ENCODE peak calls at places on chromosomes 5 and 9, in four cellular contexts. One of them, this sample, is unnamed.

GRCh38 chr5:28451478-28451877 is 1413.1 kb upstream of the CDH9 start:
- DNase-seq in stomach: no peak
- DNase-seq in HCT116: no peak
- DNase-seq in ascending aorta: no peak
- DNase-seq in this sample: no peak

GRCh38 chr5:150469718-150470470 is 20.4 kb upstream of the RPS14 start:
- DNase-seq in ascending aorta: no peak
- DNase-seq in stomach: no peak
- DNase-seq in HCT116: no peak
- DNase-seq in this sample: no peak

GRCh38 chr9:99244300-99245260 is 22.5 kb downstream of the SEC61B start:
- DNase-seq in stomach: no peak
- DNase-seq in HCT116: no peak
- DNase-seq in ascending aorta: no peak
- DNase-seq in this sample: no peak

GRCh38 chr5:106094128-106094726 is 1576.5 kb downstream of the EFNA5 start:
- DNase-seq in HCT116: no peak
- DNase-seq in stomach: no peak
- DNase-seq in ascending aorta: no peak
- DNase-seq in this sample: no peak

GRCh38 chr5:134125195-134126015 is 10.9 kb downstream of the TCF7 start:
- DNase-seq in HCT116: peak; percentile 60
- DNase-seq in ascending aorta: peak; percentile 82
- DNase-seq in stomach: peak; percentile 76
- DNase-seq in this sample: no peak

GRCh38 chr9:123406691-123407536 is 50.9 kb downstream of the CRB2 start:
- DNase-seq in stomach: no peak
- DNase-seq in ascending aorta: no peak
- DNase-seq in HCT116: no peak
- DNase-seq in this sample: no peak

GRCh38 chr9:81787747-81788632 is 98.6 kb upstream of the TLE1 start:
- DNase-seq in stomach: no peak
- DNase-seq in ascending aorta: peak; percentile 80
- DNase-seq in HCT116: no peak
- DNase-seq in this sample: no peak

GRCh38 chr9:122580360-122580759 is 2.8 kb downstream of the OR1L8 start:
- DNase-seq in HCT116: peak; percentile 4
- DNase-seq in ascending aorta: no peak
- DNase-seq in stomach: no peak
- DNase-seq in this sample: no peak

GRCh38 chr5:107633171-107633901 is 37.4 kb downstream of the EFNA5 start:
- DNase-seq in HCT116: no peak
- DNase-seq in ascending aorta: no peak
- DNase-seq in stomach: no peak
- DNase-seq in this sample: no peak

GRCh38 chr9:134660407-134660806 is 18.8 kb downstream of the COL5A1 start:
- DNase-seq in HCT116: peak; percentile 22
- DNase-seq in ascending aorta: no peak
- DNase-seq in stomach: no peak
- DNase-seq in this sample: no peak

GRCh38 chr9:68447611-68448010 is 91.2 kb downstream of the PGM5 start:
- DNase-seq in HCT116: no peak
- DNase-seq in ascending aorta: no peak
- DNase-seq in stomach: no peak
- DNase-seq in this sample: no peak

DNA sequence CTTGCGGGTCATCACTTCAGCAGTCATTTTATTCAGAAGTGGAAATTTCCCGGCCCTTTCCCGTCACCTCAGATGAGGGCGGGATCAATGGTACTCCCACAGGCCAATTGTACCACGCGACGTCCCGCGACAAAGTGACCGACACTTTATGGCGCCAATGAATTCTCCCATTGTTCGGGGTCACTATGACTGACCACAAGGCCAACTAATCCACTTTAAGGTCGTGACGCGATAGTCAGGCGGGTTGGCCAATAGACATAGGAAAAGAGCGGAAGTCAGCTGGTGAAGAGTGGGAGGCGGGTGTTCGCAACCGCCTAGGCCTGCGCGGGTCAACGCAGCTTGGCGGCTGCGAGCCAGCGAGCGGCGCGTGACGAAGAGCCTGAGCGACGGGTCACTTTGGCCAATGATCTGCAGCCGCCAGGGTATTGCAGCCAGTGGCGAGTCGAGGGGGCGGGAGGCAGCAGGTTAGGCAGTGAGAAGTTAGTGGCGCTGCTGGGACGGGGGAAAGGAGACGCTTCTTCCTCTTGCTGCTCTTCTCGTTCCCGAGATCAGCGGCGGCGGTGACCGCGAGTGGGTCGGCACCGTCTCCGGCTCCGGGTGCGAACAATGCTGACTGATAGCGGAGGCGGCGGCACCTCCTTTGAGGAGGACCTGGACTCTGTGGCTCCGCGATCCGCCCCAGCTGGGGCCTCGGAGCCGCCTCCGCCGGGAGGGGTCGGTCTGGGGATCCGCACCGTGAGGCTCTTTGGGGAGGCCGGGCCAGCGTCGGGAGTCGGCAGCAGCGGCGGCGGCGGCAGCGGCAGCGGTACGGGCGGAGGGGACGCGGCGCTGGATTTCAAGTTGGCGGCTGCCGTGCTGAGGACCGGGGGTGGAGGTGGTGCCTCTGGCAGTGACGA is at the start of gene ANKHD1:
- DNase-seq in HCT116: peak; percentile 100
- DNase-seq in stomach: peak; percentile 98
- DNase-seq in ascending aorta: peak; percentile 100
- DNase-seq in this sample: peak; percentile 99
- TF ChIP-seq CTCF in HCT116: no peak
- TF ChIP-seq CTCF in stomach: no peak
- TF ChIP-seq CTCF in ascending aorta: no peak
- TF ChIP-seq CTCF in this sample: no peak

GRCh38 chr5:141269195-141269594 is 24.0 kb downstream of the PCDHB15 start:
- DNase-seq in ascending aorta: no peak
- DNase-seq in stomach: no peak
- DNase-seq in HCT116: no peak
- DNase-seq in this sample: no peak
- H3K9me3 ChIP-seq in ascending aorta: peaks cover 100% of the 10 kb centered on the region
- H3K9me3 ChIP-seq in stomach: peaks cover 83% of the 10 kb centered on the region
- H3K9me3 ChIP-seq in HCT116: peaks cover 10% of the 10 kb centered on the region
- H3K9me3 ChIP-seq in this sample: peaks cover 95% of the 10 kb centered on the region

GRCh38 chr5:139684881-139685749 is 37.0 kb downstream of the CXXC5 start:
- DNase-seq in stomach: peak; percentile 75
- DNase-seq in ascending aorta: no peak
- DNase-seq in HCT116: no peak
- DNase-seq in this sample: no peak
- H3K27ac ChIP-seq in stomach: peak overlapping the region; percentile 68
- H3K27ac ChIP-seq in ascending aorta: peak overlapping the region; percentile 35
- H3K27ac ChIP-seq in HCT116: peak overlapping the region; percentile 8
- H3K27ac ChIP-seq in this sample: no peak overlapping the region

GRCh38 chr9:109705515-109705914 is 74.5 kb upstream of the PALM2AKAP2 start:
- DNase-seq in HCT116: peak; percentile 32
- DNase-seq in ascending aorta: no peak
- DNase-seq in stomach: no peak
- DNase-seq in this sample: no peak
- TF ChIP-seq CTCF in HCT116: no peak
- TF ChIP-seq CTCF in ascending aorta: no peak
- TF ChIP-seq CTCF in stomach: no peak
- TF ChIP-seq CTCF in this sample: no peak

GRCh38 chr5:179080724-179081123 is 20.6 kb downstream of the ZNF354C start:
- DNase-seq in HCT116: no peak
- DNase-seq in stomach: no peak
- DNase-seq in ascending aorta: no peak
- DNase-seq in this sample: no peak
- H3K9me3 ChIP-seq in HCT116: peaks cover 51% of the 10 kb centered on the region
- H3K9me3 ChIP-seq in stomach: peaks cover 86% of the 10 kb centered on the region
- H3K9me3 ChIP-seq in ascending aorta: peaks cover 100% of the 10 kb centered on the region
- H3K9me3 ChIP-seq in this sample: peaks cover 93% of the 10 kb centered on the region

GRCh38 chr5:135223891-135224625 is 175.0 kb downstream of the MACROH2A1 start:
- DNase-seq in stomach: peak; percentile 0
- DNase-seq in HCT116: no peak
- DNase-seq in ascending aorta: no peak
- DNase-seq in this sample: peak; percentile 18
- H3K27ac ChIP-seq in stomach: no peak overlapping the region
- H3K27ac ChIP-seq in HCT116: no peak overlapping the region
- H3K27ac ChIP-seq in ascending aorta: no peak overlapping the region
- H3K27ac ChIP-seq in this sample: no peak overlapping the region

GRCh38 chr5:59445741-59446140 is 447.8 kb downstream of the PDE4D start:
- DNase-seq in stomach: no peak
- DNase-seq in ascending aorta: no peak
- DNase-seq in HCT116: no peak
- DNase-seq in this sample: no peak

DNA sequence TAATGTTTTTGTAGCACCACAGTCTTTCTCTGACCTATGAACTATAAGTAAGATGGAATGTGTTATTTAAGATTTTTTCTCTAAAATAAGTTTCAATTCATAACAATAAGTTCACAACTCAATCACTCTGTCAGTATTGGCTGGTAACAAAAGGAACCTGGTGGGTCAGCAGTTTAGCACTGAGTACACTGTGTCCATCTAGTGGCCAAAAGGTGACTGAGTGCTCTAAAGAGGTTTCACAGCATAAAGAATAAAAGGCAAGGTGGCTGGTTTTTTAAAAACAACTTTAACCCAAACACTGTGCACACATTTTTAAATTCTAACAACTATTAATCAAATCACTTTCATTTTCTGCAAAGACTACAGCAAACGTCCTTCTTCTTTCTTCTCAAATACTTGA is 443.3 kb downstream of the PDE4D start:
- DNase-seq in stomach: no peak
- DNase-seq in ascending aorta: no peak
- DNase-seq in HCT116: no peak
- DNase-seq in this sample: no peak
- TF ChIP-seq CTCF in stomach: no peak
- TF ChIP-seq CTCF in ascending aorta: no peak
- TF ChIP-seq CTCF in HCT116: peak; percentile 42
- TF ChIP-seq CTCF in this sample: no peak

GRCh38 chr5:143966280-143966679 is 154.3 kb downstream of the HMHB1 start:
- DNase-seq in HCT116: no peak
- DNase-seq in ascending aorta: no peak
- DNase-seq in stomach: no peak
- DNase-seq in this sample: no peak

GRCh38 chr5:143977891-143978448 is 166.0 kb downstream of the HMHB1 start:
- DNase-seq in ascending aorta: no peak
- DNase-seq in HCT116: no peak
- DNase-seq in stomach: no peak
- DNase-seq in this sample: no peak

GRCh38 chr5:143976055-143976454 is 164.1 kb downstream of the HMHB1 start:
- DNase-seq in HCT116: no peak
- DNase-seq in stomach: no peak
- DNase-seq in ascending aorta: no peak
- DNase-seq in this sample: no peak

GRCh38 chr5:143968071-143968878 is 156.3 kb downstream of the HMHB1 start:
- DNase-seq in stomach: no peak
- DNase-seq in ascending aorta: no peak
- DNase-seq in HCT116: peak; percentile 22
- DNase-seq in this sample: no peak

GRCh38 chr5:143972068-143972467 is 160.1 kb downstream of the HMHB1 start:
- DNase-seq in ascending aorta: no peak
- DNase-seq in stomach: no peak
- DNase-seq in HCT116: no peak
- DNase-seq in this sample: no peak
- H3K9me3 ChIP-seq in ascending aorta: no peaks in the 10 kb centered on the region
- H3K9me3 ChIP-seq in stomach: no peaks in the 10 kb centered on the region
- H3K9me3 ChIP-seq in HCT116: no peaks in the 10 kb centered on the region
- H3K9me3 ChIP-seq in this sample: no peaks in the 10 kb centered on the region

GRCh38 chr5:64418013-64418412 is 87.8 kb upstream of the RGS7BP start:
- DNase-seq in ascending aorta: no peak
- DNase-seq in HCT116: no peak
- DNase-seq in stomach: no peak
- DNase-seq in this sample: no peak
- H3K27ac ChIP-seq in ascending aorta: no peak overlapping the region
- H3K27ac ChIP-seq in HCT116: no peak overlapping the region
- H3K27ac ChIP-seq in stomach: no peak overlapping the region
- H3K27ac ChIP-seq in this sample: no peak overlapping the region

GRCh38 chr5:80116465-80116864 is 81.3 kb downstream of the THBS4 start:
- DNase-seq in ascending aorta: no peak
- DNase-seq in stomach: no peak
- DNase-seq in HCT116: no peak
- DNase-seq in this sample: no peak
- TF ChIP-seq CTCF in ascending aorta: no peak
- TF ChIP-seq CTCF in stomach: no peak
- TF ChIP-seq CTCF in HCT116: no peak
- TF ChIP-seq CTCF in this sample: no peak

This sample was measured in upper lobe of right lung.